ENCODE peak calls at places on chromosomes 5 and 9, in seven cellular contexts. V, R, U, J, D, F and S are unnamed samples. For H3K4me1, the result is how much of the 10 kb centered on the place peaks cover.

GRCh38 chr5:96823900-96824351 is 16.2 kb upstream of the ERAP1 start:
- DNase-seq in F (no peak), J (no peak), V (no peak), R (no peak), D (peak), U (no peak), S (no peak)

GRCh38 chr5:45491368-45491767 is 204.8 kb downstream of the HCN1 start:
- DNase-seq in U (no peak), R (no peak), F (no peak), J (no peak), D (no peak), V (no peak), S (no peak)

GRCh38 chr5:134275822-134276221 is 49.9 kb upstream of the PPP2CA start:
- DNase-seq in V (no peak), D (peak), J (no peak), F (no peak), U (no peak), R (no peak), S (no peak)

GRCh38 chr9:3403315-3403714 is 122.5 kb downstream of the RFX3 start:
- DNase-seq in U (no peak), F (no peak), J (no peak), D (no peak), R (no peak), V (no peak), S (no peak)

GRCh38 chr9:9558907-9559306 is 1053.9 kb downstream of the PTPRD start:
- DNase-seq in V (no peak), R (no peak), D (no peak), J (no peak), F (no peak), U (no peak), S (no peak)

GRCh38 chr5:117143381-117143780 is 568.8 kb upstream of the SEMA6A start:
- DNase-seq in V (no peak), U (no peak), J (no peak), D (no peak), R (no peak), F (no peak), S (no peak)

GRCh38 chr9:109317979-109318671 is 2.7 kb downstream of the EPB41L4B start:
- DNase-seq in V (no peak), F (no peak), J (peak), D (no peak), R (no peak), U (no peak), S (no peak)

GRCh38 chr5:106331415-106331814 is 1339.3 kb downstream of the EFNA5 start:
- DNase-seq in U (no peak), V (no peak), F (no peak), R (no peak), J (no peak), D (peak), S (no peak)

GRCh38 chr5:180848878-180849277 is 12.2 kb downstream of the ZFP62 start:
- DNase-seq in U (no peak), V (no peak), R (no peak), D (no peak), F (no peak), J (no peak), S (no peak)

GRCh38 chr5:100409538-100409937 is 125.6 kb upstream of the FAM174A start:
- DNase-seq in R (no peak), J (no peak), D (peak), F (no peak), V (no peak), U (no peak), S (no peak)

GRCh38 chr9:125121156-125121555 is 22.2 kb downstream of the SCAI start:
- DNase-seq in U (no peak), D (no peak), F (no peak), V (no peak), J (no peak), R (no peak), S (no peak)

GRCh38 chr5:161397448-161397847 is 149.1 kb downstream of the GABRB2 start:
- DNase-seq in U (no peak), V (no peak), J (no peak), D (no peak), R (no peak), F (no peak), S (no peak)

GRCh38 chr9:71769175-71770165 is 1.2 kb upstream of the CEMIP2 start:
- DNase-seq in R (peak), V (peak), F (peak), U (peak), J (peak), D (no peak), S (peak)

GRCh38 chr5:76818844-76819831 is at the start of gene F2RL1:
- DNase-seq in J (peak), D (peak), F (no peak), R (peak), U (peak), V (no peak), S (peak)

GRCh38 chr5:123673107-123673506 is 161.1 kb downstream of the CSNK1G3 start:
- DNase-seq in U (no peak), D (no peak), J (no peak), V (no peak), F (no peak), R (no peak), S (no peak)

GRCh38 chr9:131791532-131792254 is 51.8 kb upstream of the RAPGEF1 start:
- DNase-seq in R (no peak), J (no peak), V (no peak), D (no peak), U (no peak), F (no peak), S (no peak)

GRCh38 chr5:6510973-6511372 is 62.3 kb downstream of the UBE2QL1 start:
- DNase-seq in U (no peak), D (no peak), J (no peak), V (no peak), R (no peak), F (no peak), S (no peak)

GRCh38 chr9:93911871-93912554 is 43.1 kb downstream of the BARX1 start:
- DNase-seq in F (no peak), R (peak), V (no peak), U (no peak), D (peak), J (no peak), S (no peak)

GRCh38 chr5:178232124-178232919 is at the start of gene PHYKPL:
- DNase-seq in D (peak), F (peak), U (peak), J (peak), R (peak), V (peak), S (peak)

GRCh38 chr5:170449232-170449631 is 54.6 kb upstream of the KCNIP1 start:
- DNase-seq in V (no peak), D (no peak), J (no peak), R (no peak), U (no peak), F (no peak), S (no peak)

DNA sequence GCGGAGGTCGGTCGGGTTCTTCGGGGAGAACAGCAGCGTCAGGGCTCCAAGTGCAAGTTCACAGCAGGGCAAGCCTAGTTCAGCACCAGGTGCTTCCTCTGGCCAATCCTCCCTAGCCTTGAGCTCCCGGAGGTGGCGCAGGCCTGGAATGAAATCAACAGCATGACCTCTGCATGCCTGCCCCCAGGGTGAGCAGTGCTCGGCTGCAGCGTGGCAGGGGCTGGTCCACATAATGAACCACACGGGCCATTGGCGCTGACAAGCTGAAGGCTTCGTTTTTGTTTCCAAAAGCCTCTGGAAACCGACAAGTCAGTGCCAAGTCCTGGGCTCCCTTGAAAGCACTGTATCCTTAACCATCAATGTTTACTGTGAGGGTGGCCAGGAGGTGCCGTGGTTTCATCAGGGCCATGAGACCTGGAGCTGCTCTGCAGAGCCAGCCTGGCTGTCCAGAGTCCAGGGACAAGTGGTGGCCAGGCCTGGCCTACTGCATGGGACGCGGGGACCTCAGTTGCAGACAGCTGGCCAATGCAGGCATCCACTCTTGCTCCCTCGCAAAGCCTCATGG is 2.1 kb upstream of the INPP5E start:
- DNase-seq in U (no peak), J (no peak), V (no peak), D (no peak), R (no peak), F (no peak), S (peak)
- H3K4me1 ChIP-seq in U (under half), J (under half), V (under half), D (under half), R (under half), F (under half), S (under half)

DNA sequence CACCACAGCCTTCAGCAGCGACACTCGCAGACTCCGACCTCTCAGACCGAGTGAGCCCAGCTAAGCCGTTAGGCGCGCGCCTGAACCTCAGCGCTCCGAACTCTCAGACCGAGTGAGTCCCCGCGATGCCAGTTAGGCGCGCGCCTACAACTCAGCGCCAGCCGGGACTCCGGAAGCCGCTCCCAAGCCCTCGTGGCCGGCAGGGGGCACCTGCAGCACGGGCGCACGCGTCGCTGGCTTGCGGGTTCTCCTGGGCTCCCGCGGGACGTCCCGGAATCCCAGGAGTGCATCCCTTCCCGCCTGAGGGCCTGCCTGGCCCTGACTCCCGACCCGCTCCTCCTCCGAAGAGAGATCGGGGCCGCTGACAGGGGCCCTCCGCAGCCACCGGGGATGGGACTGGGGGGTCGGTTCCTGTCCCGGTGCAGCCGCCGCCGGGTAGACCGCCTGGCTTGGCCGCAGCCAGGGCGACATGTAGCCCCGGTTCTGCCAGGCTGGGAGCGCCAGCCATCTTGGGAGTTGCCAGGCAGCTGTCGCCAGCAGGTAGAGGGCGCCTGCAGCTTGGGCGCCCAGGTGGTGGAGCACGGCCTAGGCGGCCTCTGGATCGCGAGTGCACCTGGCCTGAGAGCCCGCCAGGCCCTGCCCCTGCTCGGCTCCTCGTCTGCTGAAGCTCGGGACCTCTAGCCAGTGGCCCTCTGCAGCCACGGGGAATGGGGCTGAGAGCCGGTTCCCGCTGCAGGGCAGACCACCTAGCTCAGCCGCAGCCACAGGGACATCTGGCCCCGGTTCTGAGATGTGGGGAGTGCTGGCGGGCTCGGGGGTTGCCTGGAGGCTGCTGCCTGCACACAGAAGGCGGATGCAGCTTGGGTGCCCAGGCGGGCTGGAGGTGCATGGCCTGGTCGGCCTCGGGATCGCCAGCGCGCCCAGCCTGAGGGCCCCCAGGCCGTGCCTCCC is at the start of gene ANKRD18A:
- DNase-seq in J (peak), F (no peak), U (no peak), R (peak), D (peak), V (peak), S (peak)
- TF ChIP-seq POLR2A in J (peak), F (no peak), U (no peak), R (no peak), D (no peak), V (no peak), S (peak)

GRCh38 chr5:109694451-109694891 is 4.7 kb downstream of the MAN2A1 start:
- DNase-seq in D (peak), R (no peak), U (no peak), V (no peak), F (no peak), J (peak), S (no peak)
- H3K27ac ChIP-seq in D (peak), R (peak), U (peak), V (no peak), F (peak), J (no peak), S (no peak)

GRCh38 chr9:37969130-37969529 is 65.2 kb upstream of the SLC25A51 start:
- DNase-seq in J (peak), F (no peak), R (peak), V (no peak), D (peak), U (no peak), S (peak)
- H3K4me1 ChIP-seq in J (half or more), F (under half), R (half or more), V (under half), D (half or more), U (under half), S (under half)

DNA sequence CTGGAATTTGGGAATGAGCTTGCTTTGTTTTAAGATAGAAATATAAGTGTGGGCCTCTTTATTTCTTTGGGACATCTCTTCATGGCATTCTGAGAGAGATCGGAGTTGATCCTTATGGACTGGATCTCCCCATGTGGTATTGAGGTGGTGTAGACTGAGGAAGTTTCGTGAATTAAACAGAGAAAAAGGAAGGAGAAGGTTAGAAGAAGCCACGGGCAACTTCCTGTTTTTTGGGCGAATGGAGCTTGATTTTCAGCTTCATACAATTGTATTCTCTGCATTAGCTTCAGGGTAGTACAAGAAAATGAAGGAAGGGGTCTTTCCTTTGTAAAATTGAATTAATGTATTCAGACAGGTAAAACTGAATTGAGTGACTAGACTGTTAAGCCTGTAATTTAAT is 70.5 kb upstream of the HMHB1 start:
- DNase-seq in F (no peak), R (no peak), J (no peak), U (no peak), D (no peak), V (no peak), S (no peak)
- TF ChIP-seq POLR2A in F (no peak), R (no peak), J (no peak), U (no peak), D (no peak), V (no peak), S (no peak)

DNA sequence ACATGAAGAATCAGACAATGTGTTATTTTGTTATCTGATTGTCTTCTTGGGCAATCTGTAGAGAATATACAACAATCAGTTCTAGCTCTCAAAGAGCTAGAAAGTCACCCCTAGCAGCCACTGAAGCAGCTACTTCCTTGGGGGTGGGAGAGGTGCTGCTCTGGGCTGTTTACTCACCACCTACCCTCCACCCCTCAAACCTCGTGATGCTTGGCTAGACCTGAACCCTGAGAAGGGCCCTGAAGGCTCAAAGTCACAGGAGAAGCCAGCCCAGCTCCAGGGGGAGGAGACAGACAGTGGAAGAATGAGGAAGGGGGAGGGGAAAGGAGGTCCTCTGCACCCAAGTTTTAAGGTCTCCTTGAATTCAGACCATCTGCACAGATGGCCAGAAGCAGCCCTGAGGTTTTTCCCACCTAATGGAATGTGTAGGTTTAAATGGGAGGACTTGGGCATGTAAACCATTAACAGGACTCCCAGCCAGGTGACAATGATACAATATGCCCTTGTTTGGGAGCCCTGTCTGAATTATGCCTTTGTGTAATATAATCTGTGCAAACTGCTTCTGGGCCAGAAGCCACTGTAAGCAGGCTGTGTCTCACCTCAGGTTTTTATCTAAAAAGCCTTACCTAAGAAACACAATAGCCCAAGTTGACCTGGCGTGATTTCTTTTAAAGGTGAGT is 180.4 kb downstream of the PIK3R1 start:
- DNase-seq in U (no peak), R (peak), D (no peak), F (no peak), J (peak), V (no peak), S (no peak)
- H3K27ac ChIP-seq in U (no peak), R (peak), D (no peak), F (no peak), J (peak), V (no peak), S (no peak)

DNA sequence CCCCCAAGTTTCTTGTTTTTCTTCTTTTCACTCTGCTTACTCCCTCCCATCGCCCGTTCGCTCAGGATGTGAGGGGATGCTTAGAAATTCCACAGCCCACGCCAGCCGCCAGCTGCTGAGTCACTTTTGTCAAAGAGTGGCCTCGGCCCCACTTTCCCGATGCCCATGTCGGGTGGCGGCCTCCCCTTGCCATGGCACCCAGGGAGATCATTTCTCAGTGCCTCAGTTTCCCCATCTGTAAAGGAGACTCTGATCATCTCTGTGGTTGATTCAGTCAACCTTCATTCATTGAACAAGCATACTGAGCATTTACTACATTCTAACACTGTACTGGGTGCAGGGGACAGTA is 362 bp upstream of the PDGFRB start:
- DNase-seq in D (no peak), V (no peak), U (no peak), J (no peak), R (no peak), F (no peak), S (no peak)
- H3K4me1 ChIP-seq in D (under half), V (under half), U (under half), J (under half), R (under half), F (under half), S (under half)

GRCh38 chr5:141875795-141876627 is 2.2 kb downstream of the PCDH1 start:
- DNase-seq in V (no peak), R (peak), J (peak), D (no peak), F (no peak), U (no peak), S (peak)

GRCh38 chr5:141872496-141873356 is 5.5 kb downstream of the PCDH1 start:
- DNase-seq in V (no peak), R (no peak), F (no peak), D (no peak), J (no peak), U (no peak), S (peak)

GRCh38 chr5:141875022-141875740 is 3.0 kb downstream of the PCDH1 start:
- DNase-seq in F (no peak), R (peak), U (no peak), D (no peak), J (peak), V (no peak), S (no peak)

GRCh38 chr5:141873933-141874261 is 4.3 kb downstream of the PCDH1 start:
- DNase-seq in J (no peak), U (no peak), D (no peak), R (no peak), F (no peak), V (no peak), S (no peak)

DNA sequence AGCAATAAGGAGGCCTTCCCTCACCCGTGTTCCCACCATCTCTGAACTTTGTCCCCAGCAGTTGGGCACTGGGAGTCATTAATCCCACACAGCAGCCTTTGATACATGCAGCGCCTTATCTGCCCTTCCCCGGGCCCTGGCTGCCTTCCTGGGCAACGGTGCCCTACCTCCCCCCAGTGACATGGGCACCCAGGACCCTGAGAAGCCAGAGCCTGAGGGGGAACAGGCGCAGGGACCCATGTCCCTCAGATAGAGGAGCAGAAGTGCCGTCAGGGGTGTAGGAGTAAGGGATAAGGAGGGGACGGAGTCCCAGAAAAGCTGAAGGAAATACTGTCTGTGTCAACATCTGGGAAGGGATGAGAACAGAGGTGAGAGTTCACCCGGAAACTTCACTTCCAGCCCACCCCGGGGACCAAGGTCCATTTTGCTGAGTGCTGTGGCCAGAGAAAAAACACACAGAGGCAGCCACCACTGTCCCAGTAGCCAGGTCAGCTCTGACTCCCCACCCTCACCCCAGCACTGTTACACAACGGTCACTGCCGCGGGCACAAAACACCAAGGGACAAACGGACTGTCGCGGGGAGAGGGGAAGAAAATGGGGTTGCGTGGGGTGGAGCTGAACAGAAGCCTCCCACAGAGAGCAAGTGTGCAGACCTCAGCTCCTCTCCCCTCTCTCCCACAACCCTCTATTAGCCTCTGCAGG is 3.8 kb downstream of the PCDH1 start:
- DNase-seq in D (no peak), U (no peak), F (no peak), J (peak), V (no peak), R (peak), S (peak)
- TF ChIP-seq POLR2A in D (no peak), U (peak), F (no peak), J (no peak), V (no peak), R (no peak), S (peak)

GRCh38 chr9:129113645-129114304 is 2.6 kb downstream of the PTPA start:
- DNase-seq in V (no peak), J (no peak), R (no peak), D (no peak), U (no peak), F (no peak), S (no peak)

GRCh38 chr9:129109952-129110739 is 447 bp downstream of the CRAT start:
- DNase-seq in D (peak), U (no peak), J (peak), V (peak), R (no peak), F (peak), S (no peak)

GRCh38 chr9:129111143-129111761 is at the start of gene PTPA:
- DNase-seq in D (peak), J (peak), V (peak), F (peak), U (peak), R (peak), S (peak)

GRCh38 chr9:129110740-129111142 is at the start of gene CRAT:
- DNase-seq in D (peak), U (peak), J (peak), F (peak), V (peak), R (peak), S (peak)

GRCh38 chr9:129111762-129112151 is 542 bp downstream of the PTPA start:
- DNase-seq in D (peak), J (peak), R (peak), V (peak), U (peak), F (no peak), S (no peak)
- H3K27ac ChIP-seq in D (peak), J (peak), R (peak), V (peak), U (peak), F (peak), S (peak)